ENCODE peak calls at places on chromosomes 6 and 20, in ten cellular contexts. One of them, this sample, is unnamed.

GRCh38 chr20:33442136-33443005 is 1.2 kb downstream of the SNTA1 start:
- DNase-seq in suprapubic skin: no peak
- DNase-seq in SK-N-SH: no peak
- DNase-seq in A549: no peak
- DNase-seq in sigmoid colon: peak
- DNase-seq in transverse colon: peak
- DNase-seq in HepG2: no peak
- DNase-seq in upper lobe of left lung: no peak
- DNase-seq in stomach: no peak
- DNase-seq in K562: no peak
- DNase-seq in this sample: no peak

GRCh38 chr6:129766959-129767728 is 57.2 kb upstream of the ARHGAP18 start:
- DNase-seq in suprapubic skin: no peak
- DNase-seq in K562: peak
- DNase-seq in upper lobe of left lung: peak
- DNase-seq in transverse colon: peak
- DNase-seq in HepG2: no peak
- DNase-seq in stomach: peak
- DNase-seq in SK-N-SH: peak
- DNase-seq in sigmoid colon: peak
- DNase-seq in A549: no peak
- DNase-seq in this sample: no peak

GRCh38 chr20:15482525-15482924 is 1090.7 kb downstream of the KIF16B start:
- DNase-seq in SK-N-SH: no peak
- DNase-seq in HepG2: no peak
- DNase-seq in upper lobe of left lung: no peak
- DNase-seq in sigmoid colon: no peak
- DNase-seq in A549: no peak
- DNase-seq in transverse colon: no peak
- DNase-seq in K562: no peak
- DNase-seq in suprapubic skin: no peak
- DNase-seq in stomach: no peak
- DNase-seq in this sample: no peak

GRCh38 chr6:100184473-100184872 is 190.4 kb upstream of the MCHR2 start:
- DNase-seq in K562: no peak
- DNase-seq in SK-N-SH: no peak
- DNase-seq in upper lobe of left lung: no peak
- DNase-seq in stomach: no peak
- DNase-seq in A549: no peak
- DNase-seq in HepG2: no peak
- DNase-seq in transverse colon: no peak
- DNase-seq in suprapubic skin: no peak
- DNase-seq in sigmoid colon: no peak
- DNase-seq in this sample: no peak

GRCh38 chr6:70381436-70381786 is 31.9 kb upstream of the FAM135A start:
- DNase-seq in HepG2: no peak
- DNase-seq in stomach: no peak
- DNase-seq in SK-N-SH: no peak
- DNase-seq in A549: no peak
- DNase-seq in K562: no peak
- DNase-seq in upper lobe of left lung: no peak
- DNase-seq in sigmoid colon: no peak
- DNase-seq in transverse colon: no peak
- DNase-seq in suprapubic skin: no peak
- DNase-seq in this sample: no peak

GRCh38 chr6:139164001-139164400 is 29.1 kb downstream of the HECA start:
- DNase-seq in A549: no peak
- DNase-seq in SK-N-SH: no peak
- DNase-seq in upper lobe of left lung: no peak
- DNase-seq in transverse colon: no peak
- DNase-seq in stomach: no peak
- DNase-seq in suprapubic skin: no peak
- DNase-seq in HepG2: no peak
- DNase-seq in sigmoid colon: no peak
- DNase-seq in K562: no peak
- DNase-seq in this sample: no peak

GRCh38 chr6:37667050-37667814 is 30.5 kb downstream of the MDGA1 start:
- DNase-seq in upper lobe of left lung: no peak
- DNase-seq in stomach: no peak
- DNase-seq in suprapubic skin: no peak
- DNase-seq in HepG2: no peak
- DNase-seq in K562: peak
- DNase-seq in A549: no peak
- DNase-seq in SK-N-SH: no peak
- DNase-seq in sigmoid colon: no peak
- DNase-seq in transverse colon: no peak
- DNase-seq in this sample: no peak

GRCh38 chr6:141321486-141322347 is 811.0 kb upstream of the GJE1 start:
- DNase-seq in suprapubic skin: no peak
- DNase-seq in sigmoid colon: no peak
- DNase-seq in A549: no peak
- DNase-seq in transverse colon: no peak
- DNase-seq in K562: no peak
- DNase-seq in SK-N-SH: no peak
- DNase-seq in stomach: no peak
- DNase-seq in HepG2: no peak
- DNase-seq in upper lobe of left lung: no peak
- DNase-seq in this sample: no peak

GRCh38 chr20:18496042-18496441 is 983 bp downstream of the RBBP9 start:
- DNase-seq in K562: no peak
- DNase-seq in SK-N-SH: peak
- DNase-seq in HepG2: no peak
- DNase-seq in suprapubic skin: no peak
- DNase-seq in upper lobe of left lung: no peak
- DNase-seq in sigmoid colon: no peak
- DNase-seq in stomach: no peak
- DNase-seq in A549: no peak
- DNase-seq in transverse colon: no peak
- DNase-seq in this sample: no peak

GRCh38 chr6:52407467-52407866 is 12.7 kb upstream of the EFHC1 start:
- DNase-seq in SK-N-SH: peak
- DNase-seq in transverse colon: no peak
- DNase-seq in stomach: no peak
- DNase-seq in suprapubic skin: no peak
- DNase-seq in A549: peak
- DNase-seq in upper lobe of left lung: no peak
- DNase-seq in sigmoid colon: no peak
- DNase-seq in K562: peak
- DNase-seq in HepG2: peak
- DNase-seq in this sample: no peak

GRCh38 chr6:7087066-7087465 is 20.7 kb upstream of the RREB1 start:
- DNase-seq in upper lobe of left lung: no peak
- DNase-seq in SK-N-SH: no peak
- DNase-seq in A549: no peak
- DNase-seq in stomach: no peak
- DNase-seq in suprapubic skin: no peak
- DNase-seq in sigmoid colon: no peak
- DNase-seq in K562: no peak
- DNase-seq in HepG2: no peak
- DNase-seq in transverse colon: no peak
- DNase-seq in this sample: no peak

GRCh38 chr6:7086488-7086887 is 21.3 kb upstream of the RREB1 start:
- DNase-seq in SK-N-SH: no peak
- DNase-seq in suprapubic skin: no peak
- DNase-seq in HepG2: no peak
- DNase-seq in stomach: peak
- DNase-seq in K562: no peak
- DNase-seq in transverse colon: peak
- DNase-seq in sigmoid colon: no peak
- DNase-seq in upper lobe of left lung: no peak
- DNase-seq in A549: no peak
- DNase-seq in this sample: peak

GRCh38 chr6:7085911-7086310 is 21.9 kb upstream of the RREB1 start:
- DNase-seq in sigmoid colon: peak
- DNase-seq in suprapubic skin: peak
- DNase-seq in K562: no peak
- DNase-seq in transverse colon: peak
- DNase-seq in stomach: peak
- DNase-seq in A549: no peak
- DNase-seq in HepG2: no peak
- DNase-seq in SK-N-SH: peak
- DNase-seq in upper lobe of left lung: no peak
- DNase-seq in this sample: peak

GRCh38 chr6:7087491-7087979 is 20.2 kb upstream of the RREB1 start:
- DNase-seq in sigmoid colon: no peak
- DNase-seq in SK-N-SH: no peak
- DNase-seq in suprapubic skin: no peak
- DNase-seq in transverse colon: peak
- DNase-seq in HepG2: no peak
- DNase-seq in upper lobe of left lung: no peak
- DNase-seq in K562: no peak
- DNase-seq in stomach: no peak
- DNase-seq in A549: no peak
- DNase-seq in this sample: no peak

GRCh38 chr6:7088076-7088742 is 19.6 kb upstream of the RREB1 start:
- DNase-seq in A549: no peak
- DNase-seq in upper lobe of left lung: no peak
- DNase-seq in HepG2: no peak
- DNase-seq in suprapubic skin: no peak
- DNase-seq in SK-N-SH: no peak
- DNase-seq in K562: no peak
- DNase-seq in stomach: no peak
- DNase-seq in transverse colon: no peak
- DNase-seq in sigmoid colon: no peak
- DNase-seq in this sample: no peak
- H3K27ac ChIP-seq in A549: no peak
- H3K27ac ChIP-seq in upper lobe of left lung: no peak
- H3K27ac ChIP-seq in HepG2: no peak
- H3K27ac ChIP-seq in suprapubic skin: no peak
- H3K27ac ChIP-seq in SK-N-SH: no peak
- H3K27ac ChIP-seq in K562: no peak
- H3K27ac ChIP-seq in stomach: no peak
- H3K27ac ChIP-seq in transverse colon: peak
- H3K27ac ChIP-seq in sigmoid colon: no peak
- H3K27ac ChIP-seq in this sample: no peak

GRCh38 chr6:150410906-150411305 is 42.1 kb downstream of the IYD start:
- DNase-seq in K562: no peak
- DNase-seq in SK-N-SH: no peak
- DNase-seq in A549: no peak
- DNase-seq in sigmoid colon: no peak
- DNase-seq in upper lobe of left lung: no peak
- DNase-seq in suprapubic skin: no peak
- DNase-seq in stomach: no peak
- DNase-seq in transverse colon: no peak
- DNase-seq in HepG2: no peak
- DNase-seq in this sample: no peak

GRCh38 chr6:150413198-150413597 is 44.4 kb downstream of the IYD start:
- DNase-seq in A549: no peak
- DNase-seq in suprapubic skin: no peak
- DNase-seq in SK-N-SH: no peak
- DNase-seq in stomach: no peak
- DNase-seq in K562: no peak
- DNase-seq in transverse colon: no peak
- DNase-seq in upper lobe of left lung: no peak
- DNase-seq in sigmoid colon: no peak
- DNase-seq in HepG2: no peak
- DNase-seq in this sample: no peak

GRCh38 chr6:150410395-150410794 is 41.6 kb downstream of the IYD start:
- DNase-seq in transverse colon: no peak
- DNase-seq in sigmoid colon: no peak
- DNase-seq in stomach: no peak
- DNase-seq in upper lobe of left lung: no peak
- DNase-seq in SK-N-SH: no peak
- DNase-seq in K562: no peak
- DNase-seq in suprapubic skin: no peak
- DNase-seq in HepG2: no peak
- DNase-seq in A549: no peak
- DNase-seq in this sample: no peak

GRCh38 chr6:150413768-150414167 is 45.0 kb downstream of the IYD start:
- DNase-seq in upper lobe of left lung: no peak
- DNase-seq in SK-N-SH: no peak
- DNase-seq in suprapubic skin: no peak
- DNase-seq in transverse colon: no peak
- DNase-seq in K562: no peak
- DNase-seq in HepG2: no peak
- DNase-seq in A549: no peak
- DNase-seq in sigmoid colon: no peak
- DNase-seq in stomach: no peak
- DNase-seq in this sample: no peak

GRCh38 chr6:150412221-150412620 is 43.4 kb downstream of the IYD start:
- DNase-seq in upper lobe of left lung: no peak
- DNase-seq in HepG2: no peak
- DNase-seq in transverse colon: no peak
- DNase-seq in SK-N-SH: no peak
- DNase-seq in K562: no peak
- DNase-seq in suprapubic skin: no peak
- DNase-seq in A549: no peak
- DNase-seq in stomach: no peak
- DNase-seq in sigmoid colon: no peak
- DNase-seq in this sample: no peak
- H3K4me3 ChIP-seq in upper lobe of left lung: no peak
- H3K4me3 ChIP-seq in HepG2: no peak
- H3K4me3 ChIP-seq in transverse colon: no peak
- H3K4me3 ChIP-seq in SK-N-SH: no peak
- H3K4me3 ChIP-seq in K562: no peak
- H3K4me3 ChIP-seq in suprapubic skin: no peak
- H3K4me3 ChIP-seq in A549: no peak
- H3K4me3 ChIP-seq in stomach: no peak
- H3K4me3 ChIP-seq in sigmoid colon: no peak
- H3K4me3 ChIP-seq in this sample: no peak

DNA sequence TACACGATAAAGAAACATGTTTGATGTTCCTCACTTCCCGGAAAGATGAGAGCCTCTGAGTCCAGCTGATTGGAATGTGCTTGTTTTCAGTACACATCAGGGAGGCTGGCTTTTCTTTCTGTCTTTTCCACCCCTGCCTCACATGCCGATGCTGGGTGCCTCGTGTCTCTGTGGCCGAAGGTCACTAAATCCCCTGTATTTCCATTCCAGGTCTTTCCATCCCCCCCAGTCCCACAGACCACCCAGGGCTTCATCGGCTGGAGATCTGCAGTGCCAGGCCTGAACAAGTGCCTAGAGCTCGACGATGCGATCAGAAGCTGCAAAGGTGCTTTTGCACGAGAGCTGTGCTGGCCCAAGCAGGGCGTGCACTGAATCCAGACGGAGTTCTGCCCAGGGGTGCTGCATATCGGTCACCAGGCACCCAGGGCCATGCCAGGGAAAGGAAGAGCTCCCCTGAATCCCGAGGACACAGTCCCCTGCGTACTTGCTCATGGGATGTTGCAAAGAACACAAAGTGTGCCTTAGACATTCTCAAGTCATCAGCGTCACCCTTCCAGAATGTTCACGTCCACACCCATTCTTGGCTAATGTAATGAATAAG is 67.9 kb downstream of the ANKRD60 start:
- DNase-seq in upper lobe of left lung: no peak
- DNase-seq in sigmoid colon: no peak
- DNase-seq in suprapubic skin: peak
- DNase-seq in K562: no peak
- DNase-seq in transverse colon: no peak
- DNase-seq in stomach: no peak
- DNase-seq in A549: no peak
- DNase-seq in HepG2: no peak
- DNase-seq in SK-N-SH: no peak
- DNase-seq in this sample: no peak
- TF ChIP-seq EP300 in upper lobe of left lung: no peak
- TF ChIP-seq EP300 in sigmoid colon: no peak
- TF ChIP-seq EP300 in suprapubic skin: no peak
- TF ChIP-seq EP300 in K562: no peak
- TF ChIP-seq EP300 in transverse colon: no peak
- TF ChIP-seq EP300 in stomach: no peak
- TF ChIP-seq EP300 in A549: no peak
- TF ChIP-seq EP300 in HepG2: no peak
- TF ChIP-seq EP300 in SK-N-SH: no peak
- TF ChIP-seq EP300 in this sample: no peak

GRCh38 chr6:31473780-31474725 is 23.9 kb upstream of the MICB start:
- DNase-seq in sigmoid colon: no peak
- DNase-seq in stomach: no peak
- DNase-seq in HepG2: no peak
- DNase-seq in upper lobe of left lung: no peak
- DNase-seq in transverse colon: no peak
- DNase-seq in A549: no peak
- DNase-seq in suprapubic skin: no peak
- DNase-seq in SK-N-SH: no peak
- DNase-seq in K562: no peak
- DNase-seq in this sample: no peak
- H3K27ac ChIP-seq in sigmoid colon: no peak
- H3K27ac ChIP-seq in stomach: no peak
- H3K27ac ChIP-seq in HepG2: no peak
- H3K27ac ChIP-seq in upper lobe of left lung: no peak
- H3K27ac ChIP-seq in transverse colon: no peak
- H3K27ac ChIP-seq in A549: no peak
- H3K27ac ChIP-seq in suprapubic skin: no peak
- H3K27ac ChIP-seq in SK-N-SH: no peak
- H3K27ac ChIP-seq in K562: no peak
- H3K27ac ChIP-seq in this sample: no peak